ENCODE peak calls at places on chromosomes 2 and 18, in eight cellular contexts. One of them, this sample, is unnamed.

GRCh38 chr2:4258563-4258962 is 555.2 kb downstream of the DCDC2C start:
- DNase-seq in heart left ventricle: no peak
- DNase-seq in K562: no peak
- DNase-seq in GM12878: no peak
- DNase-seq in endothelial cell of umbilical vein: peak
- DNase-seq in IMR-90: no peak
- DNase-seq in spleen: no peak
- DNase-seq in HCT116: no peak
- DNase-seq in this sample: no peak

GRCh38 chr2:14930441-14930840 is 297.9 kb downstream of the LRATD1 start:
- DNase-seq in spleen: no peak
- DNase-seq in K562: no peak
- DNase-seq in heart left ventricle: no peak
- DNase-seq in IMR-90: no peak
- DNase-seq in GM12878: no peak
- DNase-seq in HCT116: no peak
- DNase-seq in endothelial cell of umbilical vein: no peak
- DNase-seq in this sample: no peak

GRCh38 chr18:32922951-32923430 is 150.2 kb upstream of the KLHL14 start:
- DNase-seq in IMR-90: no peak
- DNase-seq in endothelial cell of umbilical vein: no peak
- DNase-seq in GM12878: no peak
- DNase-seq in HCT116: no peak
- DNase-seq in K562: no peak
- DNase-seq in spleen: no peak
- DNase-seq in heart left ventricle: no peak
- DNase-seq in this sample: no peak

GRCh38 chr2:189849550-189849949 is 65.3 kb downstream of the PMS1 start:
- DNase-seq in IMR-90: no peak
- DNase-seq in endothelial cell of umbilical vein: no peak
- DNase-seq in GM12878: no peak
- DNase-seq in heart left ventricle: no peak
- DNase-seq in spleen: no peak
- DNase-seq in K562: no peak
- DNase-seq in HCT116: no peak
- DNase-seq in this sample: no peak

GRCh38 chr2:237888389-237888788 is 29.0 kb downstream of the RAMP1 start:
- DNase-seq in HCT116: no peak
- DNase-seq in spleen: no peak
- DNase-seq in heart left ventricle: no peak
- DNase-seq in GM12878: no peak
- DNase-seq in IMR-90: peak
- DNase-seq in K562: no peak
- DNase-seq in endothelial cell of umbilical vein: peak
- DNase-seq in this sample: no peak

GRCh38 chr18:53935803-53936202 is 288.7 kb downstream of the MBD2 start:
- DNase-seq in spleen: no peak
- DNase-seq in heart left ventricle: no peak
- DNase-seq in endothelial cell of umbilical vein: no peak
- DNase-seq in HCT116: no peak
- DNase-seq in K562: no peak
- DNase-seq in IMR-90: no peak
- DNase-seq in GM12878: no peak
- DNase-seq in this sample: no peak

GRCh38 chr18:56517181-56517580 is 121.2 kb downstream of the TXNL1 start:
- DNase-seq in HCT116: no peak
- DNase-seq in K562: no peak
- DNase-seq in IMR-90: no peak
- DNase-seq in spleen: no peak
- DNase-seq in GM12878: no peak
- DNase-seq in heart left ventricle: no peak
- DNase-seq in endothelial cell of umbilical vein: no peak
- DNase-seq in this sample: no peak

GRCh38 chr2:121650554-121650930 is 1.3 kb upstream of the CLASP1 start:
- DNase-seq in GM12878: no peak
- DNase-seq in endothelial cell of umbilical vein: no peak
- DNase-seq in IMR-90: peak
- DNase-seq in spleen: no peak
- DNase-seq in K562: peak
- DNase-seq in heart left ventricle: no peak
- DNase-seq in HCT116: no peak
- DNase-seq in this sample: no peak

GRCh38 chr2:9796056-9796792 is 47.0 kb upstream of the TAF1B start:
- DNase-seq in K562: no peak
- DNase-seq in HCT116: no peak
- DNase-seq in IMR-90: no peak
- DNase-seq in spleen: peak
- DNase-seq in endothelial cell of umbilical vein: no peak
- DNase-seq in heart left ventricle: peak
- DNase-seq in GM12878: no peak
- DNase-seq in this sample: no peak

GRCh38 chr2:101296314-101296809 is 12.1 kb downstream of the RNF149 start:
- DNase-seq in heart left ventricle: no peak
- DNase-seq in GM12878: no peak
- DNase-seq in endothelial cell of umbilical vein: no peak
- DNase-seq in K562: no peak
- DNase-seq in IMR-90: peak
- DNase-seq in spleen: no peak
- DNase-seq in HCT116: no peak
- DNase-seq in this sample: no peak

GRCh38 chr18:7272268-7273049 is 41.6 kb downstream of the LRRC30 start:
- DNase-seq in GM12878: no peak
- DNase-seq in endothelial cell of umbilical vein: peak
- DNase-seq in K562: no peak
- DNase-seq in IMR-90: peak
- DNase-seq in spleen: no peak
- DNase-seq in heart left ventricle: peak
- DNase-seq in HCT116: no peak
- DNase-seq in this sample: peak

GRCh38 chr2:113818382-113818951 is 62.0 kb upstream of the SLC35F5 start:
- DNase-seq in endothelial cell of umbilical vein: peak
- DNase-seq in IMR-90: peak
- DNase-seq in heart left ventricle: peak
- DNase-seq in GM12878: no peak
- DNase-seq in K562: peak
- DNase-seq in HCT116: peak
- DNase-seq in spleen: no peak
- DNase-seq in this sample: peak

GRCh38 chr18:26003817-26004216 is 86.6 kb downstream of the SS18 start:
- DNase-seq in endothelial cell of umbilical vein: no peak
- DNase-seq in heart left ventricle: no peak
- DNase-seq in IMR-90: no peak
- DNase-seq in spleen: no peak
- DNase-seq in HCT116: no peak
- DNase-seq in GM12878: no peak
- DNase-seq in K562: no peak
- DNase-seq in this sample: no peak

GRCh38 chr18:59357928-59358327 is 1.1 kb downstream of the LMAN1 start:
- DNase-seq in GM12878: no peak
- DNase-seq in IMR-90: peak
- DNase-seq in HCT116: peak
- DNase-seq in K562: no peak
- DNase-seq in spleen: no peak
- DNase-seq in heart left ventricle: no peak
- DNase-seq in endothelial cell of umbilical vein: peak
- DNase-seq in this sample: no peak

GRCh38 chr2:240161087-240161750 is 20.8 kb upstream of the OTOS start:
- DNase-seq in GM12878: no peak
- DNase-seq in HCT116: no peak
- DNase-seq in endothelial cell of umbilical vein: no peak
- DNase-seq in IMR-90: no peak
- DNase-seq in spleen: peak
- DNase-seq in heart left ventricle: no peak
- DNase-seq in K562: no peak
- DNase-seq in this sample: no peak

GRCh38 chr2:230664128-230664527 is 48.5 kb upstream of the CAB39 start:
- DNase-seq in HCT116: no peak
- DNase-seq in K562: no peak
- DNase-seq in heart left ventricle: peak
- DNase-seq in endothelial cell of umbilical vein: no peak
- DNase-seq in GM12878: no peak
- DNase-seq in IMR-90: peak
- DNase-seq in spleen: no peak
- DNase-seq in this sample: peak

DNA sequence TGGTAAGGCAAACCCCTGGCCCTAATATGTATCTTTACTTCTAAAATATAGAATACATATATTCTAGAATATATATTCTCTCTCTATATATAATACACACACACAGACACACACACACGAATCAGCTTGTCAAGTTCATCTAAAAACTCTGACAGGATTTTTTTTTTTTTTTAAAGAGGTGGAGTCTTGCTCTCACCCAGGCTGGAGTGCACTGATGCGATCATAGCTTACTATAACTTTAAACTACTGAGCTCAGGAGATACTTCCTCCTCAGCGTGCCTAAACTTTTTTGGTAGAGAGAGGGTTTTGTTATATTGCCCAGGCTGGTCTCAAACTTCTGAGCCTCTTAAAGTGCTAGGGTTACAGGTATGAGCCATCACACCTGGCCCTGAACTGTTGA is 45.2 kb downstream of the DOK1 start:
- DNase-seq in spleen: no peak
- DNase-seq in endothelial cell of umbilical vein: no peak
- DNase-seq in HCT116: no peak
- DNase-seq in heart left ventricle: no peak
- DNase-seq in IMR-90: no peak
- DNase-seq in GM12878: no peak
- DNase-seq in K562: no peak
- DNase-seq in this sample: no peak
- H3K4me3 ChIP-seq in spleen: no peak
- H3K4me3 ChIP-seq in endothelial cell of umbilical vein: no peak
- H3K4me3 ChIP-seq in HCT116: no peak
- H3K4me3 ChIP-seq in heart left ventricle: no peak
- H3K4me3 ChIP-seq in IMR-90: no peak
- H3K4me3 ChIP-seq in GM12878: no peak
- H3K4me3 ChIP-seq in K562: no peak
- H3K4me3 ChIP-seq in this sample: no peak

GRCh38 chr2:25297738-25298137 is 44.0 kb downstream of the DNMT3A start:
- DNase-seq in IMR-90: no peak
- DNase-seq in HCT116: no peak
- DNase-seq in K562: no peak
- DNase-seq in spleen: no peak
- DNase-seq in GM12878: no peak
- DNase-seq in heart left ventricle: no peak
- DNase-seq in endothelial cell of umbilical vein: no peak
- DNase-seq in this sample: no peak
- H3K27ac ChIP-seq in IMR-90: no peak
- H3K27ac ChIP-seq in HCT116: no peak
- H3K27ac ChIP-seq in K562: no peak
- H3K27ac ChIP-seq in spleen: peak
- H3K27ac ChIP-seq in GM12878: no peak
- H3K27ac ChIP-seq in heart left ventricle: no peak
- H3K27ac ChIP-seq in endothelial cell of umbilical vein: no peak
- H3K27ac ChIP-seq in this sample: no peak

DNA sequence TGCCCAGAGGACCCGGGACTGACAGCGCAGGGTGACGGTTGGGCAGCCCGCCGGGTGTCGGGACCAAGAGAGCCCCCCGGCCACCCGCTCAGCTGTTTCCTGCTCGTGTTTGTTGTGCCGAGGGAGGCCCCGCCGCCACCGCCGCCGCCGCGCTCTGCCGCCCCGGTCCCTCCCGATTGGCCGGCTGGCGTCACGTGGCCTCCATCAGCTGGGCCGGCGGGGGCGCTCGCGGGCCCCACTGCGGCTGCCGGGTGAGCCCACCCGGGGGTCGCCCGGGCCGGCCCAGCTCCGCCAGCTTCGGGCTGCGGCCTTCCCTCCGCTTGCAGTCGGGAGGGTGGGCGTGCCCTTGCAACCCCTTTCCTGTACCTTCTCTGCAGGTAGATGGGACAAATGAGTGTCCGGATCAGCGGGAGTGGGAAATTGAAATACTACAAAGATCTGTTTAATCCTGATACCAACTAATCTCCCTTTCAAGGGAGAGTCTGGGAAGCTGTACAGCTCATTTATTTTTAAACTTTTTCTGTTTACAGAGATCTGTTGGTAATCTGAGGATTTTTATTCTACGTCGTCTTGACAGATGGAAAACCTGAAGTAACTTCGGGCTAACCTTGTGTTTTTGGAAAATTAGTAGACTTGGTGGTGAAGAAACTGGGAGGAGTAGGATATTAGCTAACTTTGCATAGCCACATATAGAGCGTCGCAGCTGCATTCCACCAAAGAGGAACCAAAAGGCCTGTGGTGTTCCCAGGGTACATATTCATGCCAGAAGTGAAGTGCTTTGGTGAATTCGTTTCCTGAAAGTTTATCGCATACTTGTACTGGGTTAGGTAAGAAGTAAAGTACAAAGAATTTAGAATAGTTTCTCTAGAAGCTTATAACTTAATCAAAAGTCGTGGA is 1.2 kb downstream of the YPEL5 start:
- DNase-seq in heart left ventricle: peak
- DNase-seq in K562: peak
- DNase-seq in spleen: peak
- DNase-seq in IMR-90: peak
- DNase-seq in HCT116: no peak
- DNase-seq in GM12878: no peak
- DNase-seq in endothelial cell of umbilical vein: peak
- DNase-seq in this sample: peak
- TF ChIP-seq POLR2A in heart left ventricle: peak
- TF ChIP-seq POLR2A in K562: peak
- TF ChIP-seq POLR2A in spleen: peak
- TF ChIP-seq POLR2A in IMR-90: peak
- TF ChIP-seq POLR2A in HCT116: no peak
- TF ChIP-seq POLR2A in GM12878: peak
- TF ChIP-seq POLR2A in endothelial cell of umbilical vein: no peak
- TF ChIP-seq POLR2A in this sample: no peak

GRCh38 chr2:149132303-149132702 is 93.8 kb downstream of the LYPD6B start:
- DNase-seq in endothelial cell of umbilical vein: no peak
- DNase-seq in HCT116: no peak
- DNase-seq in K562: no peak
- DNase-seq in IMR-90: no peak
- DNase-seq in heart left ventricle: no peak
- DNase-seq in spleen: no peak
- DNase-seq in GM12878: no peak
- DNase-seq in this sample: no peak

GRCh38 chr2:149134335-149134923 is 95.9 kb downstream of the LYPD6B start:
- DNase-seq in IMR-90: no peak
- DNase-seq in heart left ventricle: no peak
- DNase-seq in spleen: no peak
- DNase-seq in K562: no peak
- DNase-seq in GM12878: no peak
- DNase-seq in HCT116: no peak
- DNase-seq in endothelial cell of umbilical vein: no peak
- DNase-seq in this sample: no peak

GRCh38 chr2:149141046-149141445 is 102.5 kb downstream of the LYPD6B start:
- DNase-seq in K562: no peak
- DNase-seq in IMR-90: no peak
- DNase-seq in endothelial cell of umbilical vein: no peak
- DNase-seq in GM12878: no peak
- DNase-seq in heart left ventricle: no peak
- DNase-seq in HCT116: no peak
- DNase-seq in spleen: no peak
- DNase-seq in this sample: no peak

DNA sequence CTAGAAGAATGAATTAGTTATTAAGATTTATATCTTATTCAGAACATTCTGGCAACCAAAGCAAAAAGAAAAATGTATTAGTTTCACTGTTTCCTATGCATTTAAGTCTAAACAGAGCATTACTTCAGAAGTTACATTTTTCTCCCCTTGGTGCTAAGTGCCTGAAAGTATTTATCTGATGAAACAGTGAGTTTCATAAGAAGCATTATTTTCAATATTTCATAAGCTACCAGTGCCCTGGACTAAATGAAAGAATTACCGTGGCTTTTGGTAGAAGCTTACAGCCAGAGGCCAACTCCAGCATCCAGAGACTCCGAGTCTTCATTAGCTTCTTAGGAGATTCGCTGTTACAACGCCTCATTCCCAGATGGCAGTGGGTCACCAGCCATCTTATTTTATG is 97.6 kb downstream of the LYPD6B start:
- DNase-seq in endothelial cell of umbilical vein: no peak
- DNase-seq in spleen: no peak
- DNase-seq in GM12878: no peak
- DNase-seq in K562: no peak
- DNase-seq in HCT116: no peak
- DNase-seq in IMR-90: no peak
- DNase-seq in heart left ventricle: no peak
- DNase-seq in this sample: no peak
- H3K4me3 ChIP-seq in endothelial cell of umbilical vein: no peak
- H3K4me3 ChIP-seq in spleen: no peak
- H3K4me3 ChIP-seq in GM12878: no peak
- H3K4me3 ChIP-seq in K562: no peak
- H3K4me3 ChIP-seq in HCT116: no peak
- H3K4me3 ChIP-seq in IMR-90: no peak
- H3K4me3 ChIP-seq in heart left ventricle: no peak
- H3K4me3 ChIP-seq in this sample: no peak

This sample was measured in thyroid gland.